ENCODE peak calls at places on chromosomes 11 and 22, in four cellular contexts. O is EL, S is MV-4-11, D is lung. M is an unnamed sample.

GRCh38 chr22:33180371-33180770 is 122.2 kb upstream of the SYN3 start:
- DNase-seq in O (no peak), S (no peak), D (no peak), M (no peak)

GRCh38 chr22:21446827-21447690 is 20.1 kb upstream of the TMEM191C start:
- DNase-seq in O (no peak), S (no peak), D (no peak), M (no peak)

GRCh38 chr22:23772315-23773246 is at the start of gene MMP11:
- DNase-seq in O (peak; percentile 62), S (no peak), D (no peak), M (no peak)

GRCh38 chr11:2516276-2517015 is 71.6 kb downstream of the KCNQ1 start:
- DNase-seq in O (no peak), S (no peak), D (no peak), M (no peak)

GRCh38 chr11:133889893-133890292 is 44.6 kb upstream of the SPATA19 start:
- DNase-seq in O (no peak), S (no peak), D (no peak), M (no peak)

GRCh38 chr11:61814958-61815789 is 1.6 kb downstream of the FADS1 start:
- DNase-seq in O (peak; percentile 98), S (peak; percentile 84), D (peak; percentile 95), M (peak; percentile 96)

GRCh38 chr22:38230108-38230825 is 28.5 kb downstream of the MAFF start:
- DNase-seq in O (no peak), S (peak; percentile 75), D (no peak), M (peak; percentile 51)

GRCh38 chr11:1881442-1882264 is 10.0 kb downstream of the PRR33 start:
- DNase-seq in O (no peak), S (no peak), D (no peak), M (no peak)

GRCh38 chr11:44596541-44597276 is 31.2 kb downstream of the CD82 start:
- DNase-seq in O (no peak), S (no peak), D (no peak), M (no peak)

GRCh38 chr22:37032535-37033460 is 13.3 kb downstream of the MPST start:
- DNase-seq in O (peak; percentile 25), S (peak; percentile 72), D (peak; percentile 85), M (peak; percentile 85)

GRCh38 chr22:50468626-50469025 is 6.2 kb downstream of the SBF1 start:
- DNase-seq in O (no peak), S (no peak), D (no peak), M (no peak)